ENCODE peak calls at places on chromosome 17, in four cellular contexts. M is GM18507; H is GM10248; S is stimulated activated CD8-positive, alpha-beta memory T cell treated with anti-CD3 and anti-CD28 coated beads, Interleukin-7, amount 100 ng/mL, for 1 hour. K is an unnamed sample.

GRCh38 chr17:60065136-60065535 is 13.6 kb downstream of the HEATR6 start:
- DNase-seq in H (no peak), M (no peak), S (no peak), K (no peak)

GRCh38 chr17:62687997-62688396 is 60.5 kb downstream of the MRC2 start:
- DNase-seq in S (no peak), M (no peak), H (no peak), K (no peak)

GRCh38 chr17:46117850-46118696 is 75.2 kb downstream of the KANSL1 start:
- DNase-seq in H (no peak), S (no peak), M (no peak), K (no peak)

GRCh38 chr17:50421308-50422031 is 4.5 kb upstream of the ACSF2 start:
- DNase-seq in H (peak; percentile 64), M (no peak), S (no peak), K (no peak)

GRCh38 chr17:12830692-12831363 is 41.5 kb downstream of the ARHGAP44 start:
- DNase-seq in S (no peak), M (no peak), H (no peak), K (no peak)

GRCh38 chr17:67461228-67461780 is 84.2 kb downstream of the PITPNC1 start:
- DNase-seq in S (no peak), M (no peak), H (no peak), K (no peak)

GRCh38 chr17:67082110-67082509 is 37.8 kb downstream of the CACNG1 start:
- DNase-seq in S (no peak), M (peak; percentile 17), H (peak; percentile 60), K (peak; percentile 26)

GRCh38 chr17:60445144-60445543 is 22.9 kb downstream of the CHCT1 start:
- DNase-seq in M (no peak), H (no peak), S (no peak), K (no peak)

GRCh38 chr17:64491034-64491860 is 5.6 kb downstream of the POLG2 start:
- DNase-seq in S (no peak), M (no peak), H (no peak), K (no peak)

GRCh38 chr17:17028059-17028877 is 14.0 kb upstream of the MPRIP start:
- DNase-seq in M (no peak), H (no peak), S (no peak), K (no peak)

GRCh38 chr17:69188064-69188463 is 40.6 kb downstream of the ABCA10 start:
- DNase-seq in S (no peak), H (no peak), M (no peak), K (no peak)

GRCh38 chr17:40023590-40024292 is 8.5 kb downstream of the CSF3 start:
- DNase-seq in H (no peak), M (no peak), S (no peak), K (no peak)

GRCh38 chr17:43169561-43170139 is 1.4 kb upstream of the NBR1 start:
- DNase-seq in H (peak; percentile 22), S (no peak), M (no peak), K (no peak)

GRCh38 chr17:66682293-66682692 is 152.6 kb upstream of the CACNG5 start:
- DNase-seq in M (no peak), H (no peak), S (no peak), K (no peak)

GRCh38 chr17:35568561-35568960 is 7.9 kb upstream of the SLFN14 start:
- DNase-seq in S (no peak), M (no peak), H (peak; percentile 26), K (no peak)

GRCh38 chr17:30950669-30951399 is 20.0 kb upstream of the RNF135 start:
- DNase-seq in H (no peak), M (no peak), S (no peak), K (no peak)

GRCh38 chr17:42053701-42054100 is 3.3 kb upstream of the C17orf113 start:
- DNase-seq in S (no peak), H (no peak), M (no peak), K (no peak)

GRCh38 chr17:1491406-1492248 is 859 bp downstream of the MYO1C start:
- DNase-seq in S (no peak), H (peak; percentile 92), M (peak; percentile 75), K (no peak)

GRCh38 chr17:20008242-20009051 is 712 bp upstream of the SPECC1 start:
- DNase-seq in M (no peak), H (peak; percentile 38), S (no peak), K (no peak)

GRCh38 chr17:32494621-32495346 is 8.0 kb downstream of the CDK5R1 start:
- DNase-seq in S (no peak), M (no peak), H (no peak), K (no peak)

GRCh38 chr17:77864234-77865108 is 94.0 kb upstream of the TNRC6C start:
- DNase-seq in H (no peak), M (no peak), S (no peak), K (no peak)

GRCh38 chr17:65287040-65287439 is 149.9 kb downstream of the RGS9 start:
- DNase-seq in M (no peak), H (no peak), S (no peak), K (no peak)

GRCh38 chr17:41625602-41626001 is 1.2 kb upstream of the KRT17 start:
- DNase-seq in S (no peak), M (no peak), H (no peak), K (no peak)

K was measured in GM12878.